ENCODE peak calls at places on chromosomes 13 and 19, in six cellular contexts. Z is BJ; O is SJSA1; P is right lobe of liver; Y is CD8-positive, alpha-beta T cell; R is tibial nerve. I is an unnamed sample.

GRCh38 chr13:98476538-98476966 is 100.4 kb downstream of the STK24 start:
- DNase-seq in R (no peak), Y (peak), O (peak), Z (peak), P (peak), I (peak)

GRCh38 chr13:33322474-33322827 is 36.9 kb upstream of the STARD13 start:
- DNase-seq in Y (no peak), Z (peak), O (no peak), P (no peak), R (no peak), I (peak)

GRCh38 chr19:14023404-14024235 is 4.3 kb upstream of the RLN3 start:
- DNase-seq in P (peak), Z (no peak), O (no peak), Y (no peak), R (no peak), I (no peak)

GRCh38 chr13:21242236-21242635 is 65.8 kb downstream of the MRPL57 start:
- DNase-seq in P (no peak), Z (no peak), O (no peak), R (no peak), Y (no peak), I (no peak)

GRCh38 chr19:7788178-7788932 is 25.3 kb downstream of the CLEC4M start:
- DNase-seq in O (no peak), Z (no peak), R (no peak), P (peak), Y (no peak), I (no peak)

GRCh38 chr13:102774210-102774560 is 599 bp upstream of the TEX30 start:
- DNase-seq in O (no peak), P (peak), Z (no peak), R (no peak), Y (no peak), I (no peak)

GRCh38 chr13:91278888-91279287 is 68.6 kb upstream of the MIR17HG start:
- DNase-seq in R (no peak), Y (no peak), P (no peak), Z (no peak), O (no peak), I (no peak)

GRCh38 chr13:72849571-72849970 is 67.6 kb downstream of the PIBF1 start:
- DNase-seq in Y (no peak), R (no peak), O (no peak), P (no peak), Z (peak), I (no peak)

GRCh38 chr19:9453953-9454352 is 18.6 kb upstream of the ZNF266 start:
- DNase-seq in Z (no peak), Y (no peak), R (no peak), O (no peak), P (no peak), I (no peak)

GRCh38 chr13:59834801-59835200 is 328.9 kb downstream of the DIAPH3 start:
- DNase-seq in P (no peak), Z (peak), O (no peak), Y (no peak), R (no peak), I (peak)

GRCh38 chr19:47603706-47604310 is 5.1 kb upstream of the BICRA start:
- DNase-seq in Y (no peak), R (no peak), O (no peak), P (no peak), Z (no peak), I (no peak)

GRCh38 chr19:4474504-4475136 is 2.5 kb downstream of the HDGFL2 start:
- DNase-seq in R (no peak), O (no peak), Z (peak), P (no peak), Y (no peak), I (no peak)

GRCh38 chr13:23749288-23749880 is 139.8 kb downstream of the MIPEP start:
- DNase-seq in R (no peak), Y (no peak), Z (no peak), P (no peak), O (no peak), I (no peak)

GRCh38 chr19:5436101-5436947 is 18.9 kb upstream of the ZNRF4 start:
- DNase-seq in R (no peak), Y (no peak), Z (peak), P (no peak), O (peak), I (no peak)

GRCh38 chr19:42250666-42251531 is 4.0 kb downstream of the ERF start:
- DNase-seq in Z (no peak), P (no peak), R (no peak), Y (no peak), O (no peak), I (no peak)

GRCh38 chr13:23715762-23716235 is 145.6 kb downstream of the TNFRSF19 start:
- DNase-seq in P (no peak), Z (no peak), Y (no peak), R (no peak), O (no peak), I (no peak)

GRCh38 chr13:28464861-28465260 is 30.1 kb downstream of the FLT1 start:
- DNase-seq in O (no peak), P (no peak), Y (no peak), R (no peak), Z (no peak), I (no peak)

GRCh38 chr19:19342086-19343015 is 21.7 kb downstream of the MAU2 start:
- DNase-seq in Z (no peak), R (no peak), O (no peak), Y (no peak), P (peak), I (no peak)

GRCh38 chr13:80572308-80572676 is 231.4 kb upstream of the SPRY2 start:
- DNase-seq in Z (no peak), P (no peak), R (no peak), Y (no peak), O (no peak), I (no peak)

DNA sequence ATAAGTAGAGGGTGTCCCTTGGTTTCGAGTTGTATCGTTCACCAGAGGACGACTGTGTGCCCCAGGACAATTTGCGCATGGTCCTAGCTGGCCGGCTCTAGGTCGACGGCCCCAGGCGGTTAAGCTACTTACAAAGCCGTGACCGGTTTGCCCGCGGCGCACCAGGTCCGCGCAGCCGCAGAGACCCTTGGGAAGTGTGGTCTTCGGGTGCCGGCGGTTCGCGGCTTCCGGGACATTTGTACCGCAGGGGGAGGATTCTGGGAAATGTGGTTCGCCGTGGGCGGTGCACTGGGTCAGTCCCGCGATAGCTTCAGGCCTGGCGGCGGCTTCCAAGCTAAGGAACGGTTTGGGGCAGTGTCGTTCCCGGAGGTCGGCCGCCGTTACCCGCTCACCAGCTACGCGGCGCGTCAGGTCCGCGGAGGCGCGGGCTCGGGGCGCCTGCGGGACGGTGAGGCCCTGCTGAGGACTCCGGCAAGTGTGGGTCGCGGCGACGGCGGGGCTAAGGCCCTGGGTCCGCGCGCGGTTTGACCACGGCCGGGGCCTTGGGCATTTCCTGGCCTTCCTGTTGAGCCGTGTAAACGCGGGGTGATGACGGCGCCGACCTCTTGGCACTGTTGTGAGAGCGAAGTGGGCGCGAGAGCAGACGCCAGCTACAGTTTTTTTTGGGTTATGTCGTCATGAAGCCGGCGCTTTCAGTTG is at the start of gene ZNF302:
- DNase-seq in O (peak), R (peak), P (peak), Y (peak), Z (peak), I (peak)
- H3K4me3 ChIP-seq in O (peak), R (peak), P (peak), Y (peak), Z (peak), I (peak)

GRCh38 chr19:53909471-53910169 is 542 bp downstream of the CACNG7 start:
- DNase-seq in O (no peak), Z (no peak), R (no peak), Y (no peak), P (no peak), I (no peak)

GRCh38 chr19:53907690-53908089 is 1.4 kb upstream of the CACNG7 start:
- DNase-seq in O (no peak), Z (no peak), Y (no peak), R (no peak), P (no peak), I (no peak)

GRCh38 chr19:53907193-53907581 is 1.9 kb upstream of the CACNG7 start:
- DNase-seq in Z (no peak), R (no peak), Y (no peak), P (no peak), O (no peak), I (no peak)

GRCh38 chr19:53908933-53909415 is at the start of gene CACNG7:
- DNase-seq in P (no peak), O (no peak), Z (no peak), Y (no peak), R (no peak), I (no peak)

GRCh38 chr19:53908106-53908932 is 759 bp upstream of the CACNG7 start:
- DNase-seq in O (no peak), R (no peak), Z (no peak), Y (no peak), P (no peak), I (no peak)
- H3K4me3 ChIP-seq in O (no peak), R (no peak), Z (peak), Y (no peak), P (no peak), I (peak)

GRCh38 chr19:15290149-15290548 is 42.2 kb downstream of the BRD4 start:
- DNase-seq in Y (no peak), R (no peak), Z (no peak), P (no peak), O (no peak), I (no peak)

GRCh38 chr19:15286688-15287355 is 45.5 kb downstream of the BRD4 start:
- DNase-seq in Z (no peak), R (no peak), P (no peak), O (no peak), Y (no peak), I (no peak)

GRCh38 chr19:15289673-15290072 is 42.7 kb downstream of the BRD4 start:
- DNase-seq in R (no peak), Y (no peak), P (peak), O (no peak), Z (no peak), I (no peak)

GRCh38 chr19:15287496-15287895 is 44.8 kb downstream of the BRD4 start:
- DNase-seq in R (no peak), P (no peak), O (no peak), Y (no peak), Z (no peak), I (no peak)

GRCh38 chr19:15288146-15288963 is 44.0 kb downstream of the BRD4 start:
- DNase-seq in Y (no peak), O (no peak), P (no peak), R (peak), Z (no peak), I (no peak)
- H3K4me3 ChIP-seq in Y (peak), O (no peak), P (no peak), R (no peak), Z (no peak), I (no peak)

GRCh38 chr19:2494084-2494446 is 18.1 kb downstream of the GADD45B start:
- DNase-seq in Y (peak), P (no peak), O (peak), R (no peak), Z (no peak), I (peak)
- H3K4me3 ChIP-seq in Y (peak), P (peak), O (peak), R (peak), Z (peak), I (peak)

GRCh38 chr19:53977991-53978731 is 13.3 kb upstream of the CACNG6 start:
- DNase-seq in R (no peak), Z (peak), O (no peak), Y (no peak), P (peak), I (peak)

GRCh38 chr19:53978975-53979801 is 12.2 kb upstream of the CACNG6 start:
- DNase-seq in Y (no peak), O (no peak), Z (no peak), P (no peak), R (no peak), I (no peak)

GRCh38 chr19:53981408-53981998 is 9.9 kb upstream of the CACNG6 start:
- DNase-seq in O (no peak), Y (no peak), Z (no peak), R (no peak), P (no peak), I (no peak)

GRCh38 chr19:53980553-53981407 is 10.7 kb upstream of the CACNG6 start:
- DNase-seq in O (no peak), P (no peak), Y (no peak), Z (no peak), R (no peak), I (no peak)

GRCh38 chr19:53977429-53977990 is 13.9 kb upstream of the CACNG6 start:
- DNase-seq in R (peak), Y (peak), Z (peak), O (peak), P (no peak), I (peak)
- H3K4me3 ChIP-seq in R (no peak), Y (peak), Z (peak), O (no peak), P (peak), I (peak)

DNA sequence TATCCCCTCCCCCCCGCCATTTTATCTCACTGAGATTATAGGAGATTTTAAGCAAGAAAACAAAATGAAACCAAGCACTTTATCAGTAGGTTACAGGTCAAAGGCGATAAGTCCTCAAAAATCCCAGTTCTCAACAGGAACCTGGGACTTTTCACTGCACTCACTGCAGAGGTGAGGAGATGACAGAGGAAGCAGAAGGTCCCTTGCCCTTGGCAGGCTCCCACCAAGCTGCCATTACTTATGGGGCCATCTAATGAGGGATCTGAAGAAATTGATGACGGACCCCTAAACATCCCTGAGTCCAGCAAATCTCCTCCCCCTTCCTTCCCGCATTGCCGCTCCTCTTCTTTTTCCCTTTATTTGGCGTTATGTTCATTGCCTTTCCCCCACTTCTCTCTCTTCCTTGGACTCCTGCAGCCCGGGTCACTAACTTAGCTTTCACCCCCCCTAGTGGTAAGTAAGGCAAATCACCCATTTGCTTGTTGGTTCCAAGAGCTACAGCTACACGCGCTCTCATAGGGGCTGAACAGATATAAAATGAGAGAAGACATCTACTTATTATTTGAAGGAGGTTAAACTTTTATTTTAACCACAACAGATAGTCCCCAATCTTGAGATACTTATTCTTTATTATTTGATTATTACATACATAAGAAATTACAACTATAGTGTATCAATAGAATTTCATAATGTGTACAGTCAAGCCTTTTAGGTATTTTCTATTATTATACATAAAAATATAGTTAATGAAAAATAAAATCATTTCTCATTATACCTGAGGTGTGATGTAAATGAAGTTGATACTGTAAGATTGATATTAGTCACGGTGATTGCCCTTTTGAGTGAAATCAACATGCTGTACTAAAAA is 52.0 kb upstream of the ARGLU1 start:
- DNase-seq in Z (no peak), O (no peak), Y (peak), P (no peak), R (no peak), I (no peak)
- H3K4me3 ChIP-seq in Z (no peak), O (no peak), Y (no peak), P (peak), R (no peak), I (no peak)

I was measured in skeletal muscle cell.